ENCODE peak calls at places on chromosomes 4 and X, in eight cellular contexts. W, I, R, F, L, Q, D and M are unnamed samples.

GRCh38 chr4:162727232-162727631 is 439.5 kb downstream of the NAF1 start:
- DNase-seq in W (no peak), I (peak), R (no peak), F (no peak), L (no peak), Q (no peak), D (no peak), M (no peak)

GRCh38 chr4:1253831-1254230 is 4.9 kb upstream of the CTBP1 start:
- DNase-seq in W (no peak), I (no peak), R (no peak), F (no peak), L (no peak), Q (no peak), D (no peak), M (no peak)

GRCh38 chrX:116238093-116238492 is 67.5 kb downstream of the AGTR2 start:
- DNase-seq in W (no peak), I (no peak), R (no peak), F (no peak), L (no peak), Q (no peak), D (no peak), M (no peak)

GRCh38 chr4:147060171-147060931 is 114.7 kb upstream of the TTC29 start:
- DNase-seq in W (no peak), I (no peak), R (no peak), F (no peak), L (no peak), Q (no peak), D (peak), M (no peak)

GRCh38 chr4:120760047-120760446 is 162.5 kb downstream of the PRDM5 start:
- DNase-seq in W (no peak), I (no peak), R (no peak), F (no peak), L (no peak), Q (no peak), D (no peak), M (no peak)

GRCh38 chrX:112839856-112840255 is 775 bp downstream of the AMOT start:
- DNase-seq in W (no peak), I (no peak), R (no peak), F (no peak), L (no peak), Q (no peak), D (no peak), M (no peak)

GRCh38 chr4:140851032-140851636 is 94.9 kb upstream of the TBC1D9 start:
- DNase-seq in W (peak), I (peak), R (no peak), F (peak), L (peak), Q (no peak), D (peak), M (peak)

GRCh38 chr4:156606444-156607197 is 365.0 kb downstream of the PDGFC start:
- DNase-seq in W (no peak), I (no peak), R (no peak), F (no peak), L (no peak), Q (no peak), D (peak), M (no peak)

GRCh38 chr4:55758570-55758969 is 61.0 kb upstream of the EXOC1L start:
- DNase-seq in W (no peak), I (no peak), R (no peak), F (no peak), L (peak), Q (no peak), D (no peak), M (peak)

GRCh38 chr4:98261291-98262271 is at the start of gene RAP1GDS1:
- DNase-seq in W (peak), I (peak), R (peak), F (peak), L (peak), Q (peak), D (peak), M (peak)

GRCh38 chrX:39690541-39691415 is 407.0 kb downstream of the BCOR start:
- DNase-seq in W (no peak), I (no peak), R (no peak), F (no peak), L (peak), Q (no peak), D (no peak), M (peak)

GRCh38 chrX:40095588-40096394 is 2.0 kb downstream of the BCOR start:
- DNase-seq in W (peak), I (peak), R (no peak), F (no peak), L (no peak), Q (peak), D (no peak), M (no peak)

GRCh38 chr4:105415281-105415744 is 58.5 kb downstream of the PPA2 start:
- DNase-seq in W (no peak), I (no peak), R (no peak), F (no peak), L (no peak), Q (no peak), D (no peak), M (no peak)

GRCh38 chrX:1261285-1261684 is 7.3 kb upstream of the CSF2RA start:
- DNase-seq in W (no peak), I (no peak), R (no peak), F (no peak), L (no peak), Q (no peak), D (no peak), M (no peak)

GRCh38 chr4:139795915-139796314 is 130.3 kb downstream of the MGST2 start:
- DNase-seq in W (no peak), I (no peak), R (no peak), F (no peak), L (no peak), Q (no peak), D (peak), M (no peak)

GRCh38 chrX:40008841-40009461 is 88.8 kb downstream of the BCOR start:
- DNase-seq in W (no peak), I (no peak), R (no peak), F (peak), L (peak), Q (no peak), D (no peak), M (no peak)